ENCODE peak calls at places on chromosomes 16 and 17, in seven cellular contexts. W, J, F, Z, Q, H and E are unnamed samples.

GRCh38 chr17:59300941-59301340 is 30.5 kb upstream of the YPEL2 start:
- DNase-seq in W (no peak), J (no peak), F (no peak), Z (no peak), Q (no peak), H (no peak), E (no peak)

GRCh38 chr16:89944773-89945172 is 3.8 kb upstream of the DEF8 start:
- DNase-seq in W (no peak), J (no peak), F (no peak), Z (peak; percentile 32), Q (no peak), H (no peak), E (no peak)

GRCh38 chr17:17693253-17693954 is 12.1 kb downstream of the RAI1 start:
- DNase-seq in W (no peak), J (no peak), F (peak; percentile 62), Z (no peak), Q (no peak), H (no peak), E (no peak)

GRCh38 chr17:50311112-50311460 is 34.8 kb upstream of the XYLT2 start:
- DNase-seq in W (no peak), J (no peak), F (no peak), Z (peak; percentile 28), Q (no peak), H (no peak), E (no peak)

GRCh38 chr17:48544356-48545021 is 420 bp downstream of the HOXB2 start:
- DNase-seq in W (no peak), J (peak; percentile 86), F (peak; percentile 45), Z (no peak), Q (peak; percentile 19), H (no peak), E (no peak)

GRCh38 chr17:41624208-41625101 is at the start of gene KRT17:
- DNase-seq in W (no peak), J (no peak), F (no peak), Z (no peak), Q (no peak), H (no peak), E (no peak)

GRCh38 chr17:14813649-14814048 is 451.5 kb downstream of the PMP22 start:
- DNase-seq in W (no peak), J (no peak), F (peak; percentile 62), Z (no peak), Q (no peak), H (no peak), E (no peak)

GRCh38 chr17:69757794-69758430 is 317.1 kb upstream of the KCNJ16 start:
- DNase-seq in W (no peak), J (peak; percentile 97), F (no peak), Z (no peak), Q (no peak), H (no peak), E (no peak)

GRCh38 chr16:1780677-1781072 is 1.7 kb downstream of the SPSB3 start:
- DNase-seq in W (no peak), J (no peak), F (no peak), Z (no peak), Q (no peak), H (no peak), E (no peak)

GRCh38 chr16:2341456-2342447 is 1.2 kb upstream of the ABCA3 start:
- DNase-seq in W (no peak), J (no peak), F (no peak), Z (no peak), Q (no peak), H (no peak), E (no peak)

GRCh38 chr17:49631496-49631895 is 46.4 kb downstream of the SPOP start:
- DNase-seq in W (no peak), J (no peak), F (no peak), Z (no peak), Q (no peak), H (no peak), E (no peak)

GRCh38 chr17:39916918-39917317 is 1.5 kb downstream of the GSDMB start:
- DNase-seq in W (no peak), J (peak; percentile 18), F (no peak), Z (no peak), Q (no peak), H (no peak), E (no peak)

GRCh38 chr16:89401641-89402445 is 88.5 kb downstream of the ANKRD11 start:
- DNase-seq in W (no peak), J (no peak), F (no peak), Z (no peak), Q (no peak), H (no peak), E (no peak)

GRCh38 chr16:62831235-62831634 is 795.0 kb upstream of the CDH8 start:
- DNase-seq in W (no peak), J (no peak), F (no peak), Z (no peak), Q (no peak), H (no peak), E (no peak)

GRCh38 chr17:81867123-81867951 is 3.8 kb downstream of the ARHGDIA start:
- DNase-seq in W (no peak), J (peak; percentile 62), F (no peak), Z (no peak), Q (no peak), H (peak; percentile 1), E (no peak)

GRCh38 chr17:31398381-31399275 is 7.2 kb downstream of the RAB11FIP4 start:
- DNase-seq in W (no peak), J (no peak), F (no peak), Z (no peak), Q (no peak), H (no peak), E (peak; percentile 79)

GRCh38 chr16:53372942-53373871 is 61.1 kb upstream of the RBL2 start:
- DNase-seq in W (no peak), J (no peak), F (peak; percentile 17), Z (no peak), Q (no peak), H (peak; percentile 79), E (no peak)

GRCh38 chr16:48378276-48378675 is 6.9 kb downstream of the SIAH1 start:
- DNase-seq in W (no peak), J (no peak), F (no peak), Z (no peak), Q (no peak), H (no peak), E (no peak)

GRCh38 chr16:30082545-30083090 is 6.8 kb downstream of the PPP4C start:
- DNase-seq in W (no peak), J (no peak), F (no peak), Z (no peak), Q (no peak), H (no peak), E (no peak)
- TF ChIP-seq CTCF in W (no peak), J (peak; percentile 7), F (no peak), Z (no peak), Q (no peak), H (peak; percentile 17), E (no peak)

DNA sequence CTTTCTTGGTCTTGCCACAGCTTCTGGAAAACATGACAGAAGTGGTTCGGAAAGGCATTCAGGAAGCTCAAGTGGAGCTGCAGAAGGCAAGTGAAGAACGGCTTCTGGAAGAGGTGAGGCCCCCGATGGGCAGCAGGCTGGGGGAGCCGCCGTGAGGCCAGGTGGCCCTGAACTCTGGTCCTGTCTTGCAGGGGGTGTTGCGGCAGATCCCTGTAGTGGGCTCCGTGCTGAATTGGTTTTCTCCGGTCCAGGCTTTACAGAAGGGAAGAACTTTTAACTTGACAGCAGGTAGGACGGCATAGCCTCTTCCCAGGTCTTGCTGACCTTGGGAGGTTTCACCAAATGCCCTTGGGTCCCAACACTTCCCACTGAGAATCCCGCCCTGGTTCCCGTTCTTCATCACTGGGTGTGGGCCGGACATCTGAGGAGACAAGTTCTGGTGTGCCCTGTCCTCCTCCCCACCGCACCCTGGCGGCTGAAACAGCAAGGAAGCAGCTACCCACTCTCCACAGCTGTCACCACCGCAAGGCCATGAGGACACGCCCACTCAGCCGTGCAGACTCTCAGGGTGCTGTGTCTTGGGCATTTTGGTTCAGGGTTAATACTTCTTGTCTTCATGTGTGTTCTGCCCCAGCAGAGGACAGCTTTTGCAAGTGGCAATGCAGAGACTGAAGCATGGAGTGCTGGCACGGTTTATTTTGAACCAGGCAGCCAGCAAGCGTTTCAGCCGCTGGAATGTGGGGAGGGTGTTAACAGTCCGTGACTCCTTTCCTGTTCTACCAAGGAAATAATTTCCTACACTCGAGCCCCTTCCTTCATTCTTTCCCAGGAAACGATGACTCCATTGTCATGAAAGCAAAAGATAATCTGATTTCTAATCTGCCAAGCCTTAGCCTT is 21.4 kb downstream of the NTAN1 start:
- DNase-seq in W (no peak), J (peak; percentile 22), F (no peak), Z (no peak), Q (no peak), H (no peak), E (no peak)
- TF ChIP-seq CTCF in W (no peak), J (no peak), F (no peak), Z (no peak), Q (no peak), H (no peak), E (no peak)

GRCh38 chr17:38403491-38403890 is 24.8 kb upstream of the ARHGAP23 start:
- DNase-seq in W (no peak), J (peak; percentile 45), F (no peak), Z (no peak), Q (no peak), H (no peak), E (no peak)

GRCh38 chr17:38400286-38400685 is 28.0 kb upstream of the ARHGAP23 start:
- DNase-seq in W (no peak), J (no peak), F (no peak), Z (no peak), Q (no peak), H (no peak), E (no peak)

GRCh38 chr17:38401459-38401858 is 26.8 kb upstream of the ARHGAP23 start:
- DNase-seq in W (no peak), J (no peak), F (no peak), Z (no peak), Q (no peak), H (no peak), E (no peak)

GRCh38 chr17:38404174-38404943 is 23.9 kb upstream of the ARHGAP23 start:
- DNase-seq in W (no peak), J (no peak), F (no peak), Z (no peak), Q (no peak), H (no peak), E (no peak)

DNA sequence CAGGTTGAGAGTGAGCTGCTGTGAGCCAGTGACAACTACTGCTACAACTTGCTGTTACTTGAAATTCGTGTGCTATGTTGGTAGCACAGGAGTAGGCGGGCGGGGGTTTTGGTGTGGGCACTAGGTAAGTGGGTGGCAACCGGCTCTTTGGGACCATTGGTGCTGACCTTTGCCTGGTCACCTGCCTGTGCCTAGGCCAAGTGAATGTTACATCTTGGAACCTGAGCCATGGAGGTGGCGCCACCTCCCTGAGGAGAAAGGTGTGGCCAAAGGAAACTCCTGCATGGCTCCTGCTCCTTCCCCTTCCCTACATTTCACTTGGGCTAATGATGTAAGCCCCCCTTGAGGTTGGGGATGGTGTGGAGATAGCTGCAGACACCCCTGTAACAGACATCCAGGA is 25.4 kb upstream of the ARHGAP23 start:
- DNase-seq in W (no peak), J (no peak), F (no peak), Z (no peak), Q (no peak), H (no peak), E (no peak)
- TF ChIP-seq CTCF in W (no peak), J (no peak), F (no peak), Z (no peak), Q (no peak), H (peak; percentile 7), E (no peak)

DNA sequence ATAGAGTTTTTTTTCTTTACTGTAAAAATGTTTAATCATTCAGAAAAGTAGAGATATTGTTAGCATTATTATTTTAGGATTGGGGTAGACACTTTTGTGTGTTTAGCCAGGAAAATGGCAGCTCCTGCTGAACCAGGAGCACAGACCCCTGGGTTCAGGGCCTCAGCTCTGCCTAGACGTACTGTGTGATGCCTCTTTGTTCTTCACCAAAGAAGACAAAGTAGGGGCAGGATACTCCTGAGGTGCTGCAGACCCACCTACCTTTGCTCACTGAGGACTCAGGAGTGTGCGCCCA is 105.0 kb downstream of the MRM1 start:
- DNase-seq in W (no peak), J (no peak), F (no peak), Z (no peak), Q (no peak), H (no peak), E (no peak)
- TF ChIP-seq CTCF in W (peak; percentile 29), J (no peak), F (no peak), Z (no peak), Q (no peak), H (no peak), E (no peak)